ENCODE peak calls at places on chromosomes 1 and 21, in four cellular contexts. J is AG09309, Z is foreskin keratinocyte, S is endodermal cell. B is an unnamed sample.

GRCh38 chr1:87226341-87226760 is 102.3 kb upstream of the LMO4 start:
- DNase-seq in Z (peak; percentile 99), S (peak; percentile 72), J (peak; percentile 97), B (peak; percentile 95)

GRCh38 chr1:9784508-9785133 is 39.1 kb downstream of the CLSTN1 start:
- DNase-seq in Z (peak; percentile 54), S (peak; percentile 81), J (no peak), B (no peak)

GRCh38 chr1:244970236-244970652 is 105.9 kb upstream of the HNRNPU start:
- DNase-seq in S (peak; percentile 96), Z (peak; percentile 73), J (no peak), B (no peak)

GRCh38 chr1:216910081-216910840 is 187.0 kb upstream of the ESRRG start:
- DNase-seq in Z (no peak), J (no peak), S (no peak), B (no peak)

GRCh38 chr1:2921970-2922686 is 99.1 kb upstream of the ACTRT2 start:
- DNase-seq in Z (no peak), J (no peak), S (no peak), B (no peak)

GRCh38 chr1:43206721-43207228 is 34.6 kb downstream of the CFAP57 start:
- DNase-seq in S (peak; percentile 95), J (peak; percentile 91), Z (peak; percentile 99), B (peak; percentile 97)

GRCh38 chr21:25960423-25960822 is 210.1 kb downstream of the APP start:
- DNase-seq in S (peak; percentile 76), J (no peak), Z (no peak), B (no peak)

GRCh38 chr1:182135946-182136345 is 74.4 kb upstream of the ZNF648 start:
- DNase-seq in J (no peak), S (no peak), Z (no peak), B (no peak)

GRCh38 chr1:69700770-69701169 is 133.0 kb downstream of the LRRC7 start:
- DNase-seq in Z (peak; percentile 13), S (peak; percentile 86), J (no peak), B (no peak)

GRCh38 chr1:95380909-95381308 is 146.9 kb downstream of the RWDD3 start:
- DNase-seq in S (peak; percentile 57), Z (no peak), J (no peak), B (no peak)

GRCh38 chr1:218341325-218341724 is 3.8 kb upstream of the TGFB2 start:
- DNase-seq in J (no peak), S (no peak), Z (no peak), B (no peak)

GRCh38 chr1:244349103-244349531 is 102.6 kb downstream of the ADSS2 start:
- DNase-seq in S (peak; percentile 27), Z (peak; percentile 53), J (peak; percentile 75), B (peak; percentile 56)

GRCh38 chr21:17461582-17461981 is 51.3 kb upstream of the CXADR start:
- DNase-seq in J (no peak), S (no peak), Z (peak; percentile 60), B (no peak)

GRCh38 chr1:110780600-110781484 is 92.1 kb upstream of the CD53 start:
- DNase-seq in J (peak; percentile 21), Z (peak; percentile 50), S (peak; percentile 91), B (no peak)

GRCh38 chr1:101664726-101665125 is 332.0 kb downstream of the OLFM3 start:
- DNase-seq in S (peak; percentile 59), Z (no peak), J (no peak), B (no peak)

GRCh38 chr1:3817821-3818597 is 21.7 kb upstream of the LRRC47 start:
- DNase-seq in J (no peak), Z (no peak), S (no peak), B (no peak)

GRCh38 chr1:10456079-10456478 is 6.2 kb downstream of the CORT start:
- DNase-seq in S (no peak), J (no peak), Z (no peak), B (no peak)

GRCh38 chr1:97144527-97144926 is 422.9 kb downstream of the PTBP2 start:
- DNase-seq in J (no peak), S (no peak), Z (peak; percentile 74), B (no peak)

GRCh38 chr1:116218922-116219321 is 107.7 kb downstream of the MAB21L3 start:
- DNase-seq in Z (no peak), S (no peak), J (no peak), B (no peak)

GRCh38 chr1:235950318-235950717 is 83.6 kb upstream of the LYST start:
- DNase-seq in Z (no peak), J (no peak), S (no peak), B (no peak)

GRCh38 chr1:159786966-159787365 is 6.2 kb downstream of the DUSP23 start:
- DNase-seq in J (no peak), Z (peak; percentile 78), S (no peak), B (no peak)

GRCh38 chr1:22296701-22297591 is 154.0 kb upstream of the WNT4 start:
- DNase-seq in J (no peak), S (no peak), Z (peak; percentile 9), B (peak; percentile 1)

GRCh38 chr1:15883326-15883725 is 35.8 kb downstream of the SPEN start:
- DNase-seq in J (no peak), S (no peak), Z (no peak), B (no peak)

GRCh38 chr1:16245476-16246196 is 8.7 kb upstream of the CPLANE2 start:
- DNase-seq in J (no peak), S (no peak), Z (no peak), B (no peak)

GRCh38 chr21:15063821-15064575 is 802 bp downstream of the NRIP1 start:
- DNase-seq in J (no peak), S (peak; percentile 79), Z (no peak), B (no peak)

GRCh38 chr21:8997011-8997440 is 1524.4 kb upstream of the TPTE start:
- DNase-seq in Z (no peak), S (no peak), J (no peak), B (no peak)

GRCh38 chr1:47675047-47675675 is 237.3 kb downstream of the FOXD2 start:
- DNase-seq in Z (no peak), S (peak; percentile 47), J (no peak), B (no peak)
- TF ChIP-seq CTCF in Z (no peak), S (peak; percentile 61), J (no peak), B (no peak)

GRCh38 chr1:156419863-156420208 is 50.8 kb downstream of the RHBG start:
- DNase-seq in J (no peak), Z (no peak), S (peak; percentile 91), B (no peak)
- TF ChIP-seq CTCF in J (no peak), Z (no peak), S (peak; percentile 83), B (peak; percentile 2)

DNA sequence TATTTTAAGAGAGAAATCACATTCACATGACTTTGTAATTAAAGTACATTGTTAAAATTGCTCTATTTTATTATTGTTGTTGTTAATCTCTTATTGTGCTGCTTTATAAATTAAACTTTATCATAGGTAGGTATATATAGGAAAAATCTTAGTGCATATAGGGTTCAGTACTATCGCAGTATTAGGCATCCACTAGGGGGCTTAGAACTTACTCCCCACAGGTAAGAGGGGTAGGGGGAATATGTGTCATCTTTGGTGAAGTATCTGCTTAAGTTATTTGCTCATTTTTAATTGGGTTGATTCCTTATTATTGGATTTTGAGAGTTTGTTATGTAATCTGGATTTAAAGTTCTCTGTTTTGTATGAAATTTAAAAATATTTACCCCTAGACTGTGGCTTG is 385.2 kb downstream of the DUSP10 start:
- DNase-seq in S (no peak), J (no peak), Z (no peak), B (no peak)
- TF ChIP-seq CTCF in S (peak; percentile 65), J (peak; percentile 17), Z (no peak), B (no peak)

GRCh38 chr1:108851567-108851966 is 5.3 kb downstream of the AKNAD1 start:
- DNase-seq in S (no peak), J (no peak), Z (no peak), B (no peak)

GRCh38 chr1:108845991-108846390 is 10.9 kb downstream of the AKNAD1 start:
- DNase-seq in J (no peak), Z (peak; percentile 82), S (peak; percentile 66), B (no peak)

GRCh38 chr1:108843390-108844188 is 13.3 kb downstream of the AKNAD1 start:
- DNase-seq in J (no peak), Z (no peak), S (no peak), B (no peak)

GRCh38 chr1:108848802-108849201 is 8.1 kb downstream of the AKNAD1 start:
- DNase-seq in Z (no peak), J (no peak), S (no peak), B (no peak)

DNA sequence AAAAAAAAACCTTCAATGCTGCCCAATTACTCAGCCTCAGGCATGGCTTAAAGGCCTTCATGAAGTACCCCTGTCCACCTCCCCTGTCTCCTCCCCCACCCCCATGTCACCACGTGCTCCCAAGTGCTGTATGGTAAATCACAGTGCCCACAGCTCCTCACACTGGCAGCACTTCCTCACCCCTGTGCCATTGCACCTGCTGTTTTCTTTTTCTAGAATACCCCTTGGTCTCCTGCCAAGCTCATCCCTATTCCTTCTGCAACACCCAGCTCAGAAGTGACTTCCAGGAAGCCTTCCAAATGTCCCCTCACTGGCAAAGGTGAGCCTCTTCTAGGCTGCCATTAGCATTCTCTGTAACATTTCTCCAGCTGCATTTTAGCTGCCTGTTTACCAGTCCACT is 9.4 kb downstream of the AKNAD1 start:
- DNase-seq in Z (no peak), J (no peak), S (no peak), B (no peak)
- TF ChIP-seq CTCF in Z (no peak), J (no peak), S (no peak), B (no peak)

DNA sequence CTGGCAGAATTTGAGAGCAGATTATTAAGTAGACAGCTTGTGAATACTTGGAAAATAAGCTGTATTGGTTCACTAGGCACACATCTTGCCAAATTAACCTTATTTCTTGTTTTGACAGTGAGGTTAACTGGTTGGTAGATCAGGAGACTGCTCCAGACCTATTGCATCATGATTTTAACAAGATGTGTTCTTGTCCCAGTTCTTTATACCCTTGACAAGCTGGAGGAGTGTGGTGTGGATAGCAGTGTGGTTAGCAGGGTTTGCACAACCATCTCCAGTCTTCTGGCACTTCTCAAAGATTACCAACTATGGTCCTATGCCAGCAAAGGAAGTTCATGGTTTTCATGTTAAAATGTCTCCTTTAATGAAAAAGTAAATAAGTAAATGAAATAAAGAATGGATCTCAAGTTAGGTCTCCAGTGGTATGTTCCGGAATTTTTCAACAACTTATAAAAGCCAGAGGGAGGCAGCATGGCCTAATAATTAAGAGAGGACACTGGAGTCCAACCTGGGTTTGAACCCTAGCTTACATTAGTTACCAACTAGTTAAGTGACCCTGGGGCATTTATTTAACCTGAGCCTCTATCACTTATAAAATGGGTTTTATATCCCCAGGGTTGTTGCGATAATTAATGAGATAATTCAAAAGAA is 34.1 kb downstream of the DDX20 start:
- DNase-seq in J (peak; percentile 88), Z (no peak), S (no peak), B (peak; percentile 65)
- TF ChIP-seq CTCF in J (no peak), Z (peak; percentile 44), S (no peak), B (no peak)

GRCh38 chr1:219837274-219837993 is 90.9 kb downstream of the SLC30A10 start:
- DNase-seq in Z (peak; percentile 36), S (peak; percentile 61), J (peak; percentile 20), B (no peak)
- TF ChIP-seq CTCF in Z (peak; percentile 67), S (peak; percentile 85), J (peak; percentile 51), B (peak; percentile 56)

GRCh38 chr1:47424336-47424982 is 8.4 kb downstream of the FOXE3 start:
- DNase-seq in S (peak; percentile 93), Z (no peak), J (no peak), B (no peak)

GRCh38 chr1:47420547-47420946 is 4.5 kb downstream of the FOXE3 start:
- DNase-seq in J (no peak), Z (no peak), S (no peak), B (no peak)

GRCh38 chr1:47418681-47419272 is 2.7 kb downstream of the FOXE3 start:
- DNase-seq in S (no peak), J (no peak), Z (no peak), B (no peak)

GRCh38 chr1:47418122-47418521 is 2.0 kb downstream of the FOXE3 start:
- DNase-seq in S (no peak), Z (no peak), J (no peak), B (no peak)

GRCh38 chr1:47423872-47424271 is 7.8 kb downstream of the FOXE3 start:
- DNase-seq in S (no peak), Z (no peak), J (no peak), B (no peak)
- TF ChIP-seq CTCF in S (no peak), Z (no peak), J (no peak), B (no peak)